ENCODE peak calls at places on chromosomes 11 and 22, in five cellular contexts. G is SW 1271, E is mesenteric fat pad, X is choroid plexus epithelial cell, R is EL. H is an unnamed sample.

GRCh38 chr11:45178223-45178622 is 31.8 kb downstream of the PRDM11 start:
- DNase-seq in G (no peak), E (peak; percentile 64), X (no peak), R (no peak), H (no peak)

GRCh38 chr11:1852885-1853284 is at the start of gene LSP1:
- DNase-seq in G (no peak), E (no peak), X (no peak), R (no peak), H (no peak)

GRCh38 chr11:118305726-118306125 is 1.2 kb downstream of the CD3E start:
- DNase-seq in G (no peak), E (no peak), X (no peak), R (no peak), H (no peak)

GRCh38 chr11:128488471-128488870 is 98.9 kb downstream of the ETS1 start:
- DNase-seq in G (no peak), E (no peak), X (peak; percentile 92), R (peak; percentile 94), H (peak; percentile 97)

GRCh38 chr22:30038219-30038618 is 42.0 kb upstream of the HORMAD2 start:
- DNase-seq in G (no peak), E (no peak), X (peak; percentile 94), R (peak; percentile 81), H (peak; percentile 24)

GRCh38 chr11:117868815-117869642 is 7.4 kb downstream of the FXYD6 start:
- DNase-seq in G (no peak), E (no peak), X (no peak), R (no peak), H (no peak)

GRCh38 chr22:22798232-22798616 is 89.4 kb upstream of the IGLL5 start:
- DNase-seq in G (no peak), E (no peak), X (no peak), R (no peak), H (no peak)

GRCh38 chr11:117550466-117550865 is 222.8 kb downstream of the CEP164 start:
- DNase-seq in G (no peak), E (no peak), X (no peak), R (no peak), H (no peak)

GRCh38 chr11:66002648-66003225 is 434 bp downstream of the BANF1 start:
- DNase-seq in G (no peak), E (no peak), X (peak; percentile 44), R (no peak), H (peak; percentile 55)

GRCh38 chr11:110286298-110287040 is 9.9 kb downstream of the RDX start:
- DNase-seq in G (no peak), E (no peak), X (no peak), R (no peak), H (no peak)

GRCh38 chr11:70207531-70208131 is 4.5 kb downstream of the FADD start:
- DNase-seq in G (no peak), E (no peak), X (no peak), R (no peak), H (no peak)

GRCh38 chr22:32482708-32483107 is 8.1 kb downstream of the FBXO7 start:
- DNase-seq in G (no peak), E (no peak), X (no peak), R (no peak), H (peak; percentile 65)

GRCh38 chr22:20783844-20784723 is 10.2 kb downstream of the SERPIND1 start:
- DNase-seq in G (no peak), E (no peak), X (peak; percentile 86), R (peak; percentile 70), H (peak; percentile 64)

GRCh38 chr22:28953976-28954880 is 70.9 kb downstream of the ZNRF3 start:
- DNase-seq in G (no peak), E (no peak), X (no peak), R (no peak), H (peak; percentile 58)

GRCh38 chr11:5291207-5291838 is 10.4 kb downstream of the OR51B4 start:
- DNase-seq in G (peak; percentile 17), E (no peak), X (peak; percentile 83), R (peak; percentile 55), H (peak; percentile 61)

GRCh38 chr11:71331631-71332030 is 79.3 kb upstream of the SHANK2 start:
- DNase-seq in G (no peak), E (peak; percentile 62), X (no peak), R (no peak), H (no peak)

GRCh38 chr11:16632295-16633200 is 105.9 kb upstream of the C11orf58 start:
- DNase-seq in G (no peak), E (no peak), X (peak; percentile 21), R (peak; percentile 51), H (peak; percentile 44)

GRCh38 chr11:1835671-1836010 is 851 bp downstream of the SYT8 start:
- DNase-seq in G (no peak), E (no peak), X (no peak), R (no peak), H (no peak)

GRCh38 chr11:75492181-75492820 is 33.4 kb downstream of the GDPD5 start:
- DNase-seq in G (no peak), E (no peak), X (peak; percentile 31), R (peak; percentile 60), H (no peak)

GRCh38 chr22:23094695-23095466 is 24.6 kb downstream of the GNAZ start:
- DNase-seq in G (no peak), E (no peak), X (no peak), R (no peak), H (no peak)

GRCh38 chr11:19281041-19281440 is 40.3 kb upstream of the E2F8 start:
- DNase-seq in G (no peak), E (no peak), X (no peak), R (no peak), H (no peak)

GRCh38 chr11:44728085-44728410 is 1.3 kb downstream of the TSPAN18 start:
- DNase-seq in G (no peak), E (no peak), X (no peak), R (no peak), H (no peak)

GRCh38 chr22:43435851-43436535 is 24.2 kb downstream of the MPPED1 start:
- DNase-seq in G (no peak), E (peak; percentile 79), X (peak; percentile 5), R (no peak), H (no peak)

GRCh38 chr22:24554316-24555159 is at the start of gene GUCD1:
- DNase-seq in G (no peak), E (no peak), X (peak; percentile 51), R (peak; percentile 50), H (peak; percentile 37)

GRCh38 chr11:71311928-71312510 is 59.6 kb upstream of the SHANK2 start:
- DNase-seq in G (no peak), E (peak; percentile 47), X (no peak), R (no peak), H (no peak)

GRCh38 chr11:112212710-112213109 is 13.5 kb upstream of the PTS start:
- DNase-seq in G (no peak), E (no peak), X (peak; percentile 54), R (no peak), H (peak; percentile 98)

GRCh38 chr22:22937894-22938480 is 50.4 kb downstream of the IGLL5 start:
- DNase-seq in G (no peak), E (no peak), X (no peak), R (no peak), H (no peak)

GRCh38 chr11:81772161-81772560 is 961.5 kb downstream of the FAM181B start:
- DNase-seq in G (no peak), E (no peak), X (peak; percentile 52), R (no peak), H (no peak)

GRCh38 chr11:101022256-101022655 is 107.4 kb downstream of the PGR start:
- DNase-seq in G (no peak), E (no peak), X (no peak), R (no peak), H (no peak)

GRCh38 chr11:121841487-121842167 is 274.4 kb downstream of the BLID start:
- DNase-seq in G (no peak), E (no peak), X (peak; percentile 93), R (peak; percentile 90), H (peak; percentile 48)

GRCh38 chr11:58003036-58003435 is 20.6 kb upstream of the OR9Q1 start:
- DNase-seq in G (no peak), E (no peak), X (no peak), R (no peak), H (no peak)

GRCh38 chr11:11978792-11979486 is 29.5 kb downstream of the DKK3 start:
- DNase-seq in G (no peak), E (peak; percentile 89), X (peak; percentile 88), R (peak; percentile 82), H (peak; percentile 53)

GRCh38 chr11:66861774-66862558 is 5.1 kb downstream of the LRFN4 start:
- DNase-seq in G (no peak), E (no peak), X (no peak), R (no peak), H (no peak)

GRCh38 chr11:28834877-28835276 is 726.7 kb downstream of the METTL15 start:
- DNase-seq in G (peak; percentile 73), E (no peak), X (peak; percentile 81), R (peak; percentile 92), H (peak; percentile 68)